ENCODE peak calls at places on chromosomes 13 and 19, in ten cellular contexts. R is posterior cingulate gyrus; J is ELF-1; X is HFF-Myc; A is left colon; E is Right ventricle myocardium superior; I is PC-9; K is C1 segment of cervical spinal cord; H is NCI-H510A treated with DMSO at 0.1 percent for 48 hours; D is stimulated activated CD8-positive, alpha-beta memory T cell treated with anti-CD3 and anti-CD28 coated beads, Interleukin-7, amount 100 ng/mL, for 48 hours. M is an unnamed sample.

GRCh38 chr19:55638864-55639359 is 1.9 kb upstream of the ZNF580 start:
- DNase-seq in I (peak; percentile 31), D (no peak), E (peak; percentile 46), R (no peak), K (no peak), H (no peak), J (peak; percentile 67), X (no peak), A (no peak), M (peak; percentile 86)

GRCh38 chr13:73672492-73672891 is 461.7 kb downstream of the KLF12 start:
- DNase-seq in J (no peak), E (no peak), X (no peak), I (no peak), K (no peak), D (no peak), H (no peak), A (no peak), R (no peak), M (no peak)

GRCh38 chr13:45048890-45049407 is 59.6 kb downstream of the GPALPP1 start:
- DNase-seq in R (no peak), H (no peak), D (no peak), X (no peak), K (no peak), E (no peak), J (no peak), I (no peak), A (no peak), M (no peak)

GRCh38 chr19:17411801-17412200 is 6.4 kb upstream of the BST2 start:
- DNase-seq in H (no peak), A (no peak), X (no peak), K (no peak), D (no peak), I (no peak), E (no peak), R (no peak), J (peak; percentile 80), M (no peak)

GRCh38 chr19:23983406-23983805 is 68.7 kb downstream of the ZNF726 start:
- DNase-seq in A (no peak), X (no peak), H (no peak), D (no peak), R (no peak), K (no peak), I (no peak), J (no peak), E (no peak), M (no peak)

GRCh38 chr13:76980075-76980718 is 11.7 kb upstream of the CLN5 start:
- DNase-seq in D (peak; percentile 66), I (peak; percentile 68), A (peak; percentile 50), H (peak; percentile 5), X (no peak), E (peak; percentile 90), J (peak; percentile 94), K (peak; percentile 27), R (peak; percentile 79), M (peak; percentile 87)

GRCh38 chr13:78875792-78876580 is 217.0 kb upstream of the OBI1 start:
- DNase-seq in A (no peak), J (peak; percentile 42), K (no peak), R (no peak), X (no peak), D (no peak), E (peak; percentile 24), H (no peak), I (no peak), M (peak; percentile 57)

GRCh38 chr13:29676941-29677452 is 81.5 kb upstream of the SLC7A1 start:
- DNase-seq in D (no peak), J (no peak), E (no peak), I (peak; percentile 36), H (peak; percentile 46), R (no peak), A (peak; percentile 37), K (no peak), X (no peak), M (no peak)

GRCh38 chr13:32228330-32229041 is 86.7 kb downstream of the ZAR1L start:
- DNase-seq in H (peak; percentile 90), K (no peak), X (no peak), D (no peak), J (no peak), I (no peak), R (no peak), E (no peak), A (no peak), M (no peak)

GRCh38 chr13:59633290-59633689 is 530.4 kb downstream of the DIAPH3 start:
- DNase-seq in D (no peak), E (no peak), A (no peak), J (no peak), K (no peak), X (no peak), R (no peak), H (no peak), I (no peak), M (no peak)

GRCh38 chr13:44103721-44104490 is 224.2 kb downstream of the LACC1 start:
- DNase-seq in X (no peak), K (no peak), R (peak; percentile 63), H (no peak), J (no peak), E (no peak), I (no peak), A (peak; percentile 58), D (no peak), M (no peak)

GRCh38 chr19:12331211-12331941 is 2.1 kb downstream of the ZNF563 start:
- DNase-seq in K (no peak), R (no peak), X (no peak), E (no peak), I (no peak), D (peak; percentile 46), A (no peak), H (no peak), J (no peak), M (peak; percentile 97)

GRCh38 chr13:45393941-45394570 is 24.1 kb downstream of the SLC25A30 start:
- DNase-seq in K (no peak), R (no peak), I (peak; percentile 59), A (no peak), X (no peak), H (no peak), E (no peak), J (peak; percentile 60), D (no peak), M (peak; percentile 72)

GRCh38 chr19:4094761-4095487 is 28.2 kb upstream of the ZBTB7A start:
- DNase-seq in I (no peak), E (no peak), X (no peak), R (no peak), K (no peak), A (peak; percentile 90), H (no peak), D (no peak), J (no peak), M (no peak)

GRCh38 chr19:40277356-40277755 is 7.8 kb downstream of the AKT2 start:
- DNase-seq in A (no peak), K (no peak), R (no peak), H (no peak), I (no peak), D (no peak), J (no peak), E (no peak), X (no peak), M (no peak)

GRCh38 chr13:20994441-20994821 is 67.0 kb downstream of the LATS2 start:
- DNase-seq in I (no peak), H (no peak), K (no peak), D (no peak), R (no peak), X (no peak), A (no peak), E (no peak), J (no peak), M (no peak)

GRCh38 chr13:111156421-111156820 is 41.3 kb downstream of the ARHGEF7 start:
- DNase-seq in E (no peak), K (no peak), D (no peak), A (no peak), R (no peak), I (no peak), X (no peak), H (no peak), J (no peak), M (no peak)

GRCh38 chr13:38577048-38577447 is 109.8 kb upstream of the FREM2 start:
- DNase-seq in X (no peak), K (no peak), J (peak; percentile 9), H (peak; percentile 0), D (no peak), R (no peak), I (no peak), E (no peak), A (no peak), M (peak; percentile 54)

GRCh38 chr13:106581268-106581667 is 13.3 kb upstream of the ARGLU1 start:
- DNase-seq in R (no peak), E (no peak), A (no peak), D (no peak), X (no peak), K (no peak), I (no peak), H (no peak), J (no peak), M (peak; percentile 7)

GRCh38 chr19:56837892-56838679 is 2.4 kb downstream of the PEG3 start:
- DNase-seq in D (no peak), A (peak; percentile 33), E (peak; percentile 82), X (no peak), R (peak; percentile 72), J (no peak), K (peak; percentile 85), H (no peak), I (no peak), M (peak; percentile 8)

GRCh38 chr13:75432811-75433244 is 49.1 kb downstream of the TBC1D4 start:
- DNase-seq in R (no peak), J (no peak), E (no peak), A (no peak), D (no peak), K (no peak), X (no peak), H (no peak), I (no peak), M (no peak)

GRCh38 chr19:4057913-4058695 is 8.6 kb downstream of the ZBTB7A start:
- DNase-seq in R (peak; percentile 57), A (peak; percentile 90), D (no peak), J (peak; percentile 77), E (peak; percentile 90), K (no peak), I (peak; percentile 85), H (no peak), X (peak; percentile 68), M (no peak)

GRCh38 chr13:77521595-77522367 is 13.7 kb upstream of the SCEL start:
- DNase-seq in R (no peak), K (no peak), H (no peak), J (peak; percentile 56), I (peak; percentile 86), D (no peak), E (no peak), X (no peak), A (no peak), M (no peak)

GRCh38 chr19:9885077-9885552 is 50.0 kb downstream of the PIN1 start:
- DNase-seq in J (peak; percentile 35), A (no peak), K (peak; percentile 24), I (no peak), R (peak; percentile 37), H (no peak), X (no peak), E (peak; percentile 71), D (no peak), M (no peak)

GRCh38 chr13:50388481-50388880 is 373.2 kb downstream of the KCNRG start:
- DNase-seq in K (no peak), D (no peak), H (no peak), A (no peak), I (no peak), E (no peak), J (no peak), X (no peak), R (no peak), M (no peak)

GRCh38 chr19:4186087-4186993 is 3.9 kb downstream of the ANKRD24 start:
- DNase-seq in X (peak; percentile 39), E (peak; percentile 76), H (peak; percentile 81), I (peak; percentile 72), R (peak; percentile 71), A (peak; percentile 78), D (peak; percentile 43), K (no peak), J (peak; percentile 93), M (peak; percentile 83)

GRCh38 chr19:56341948-56342347 is 27.3 kb upstream of the ZSCAN5A start:
- DNase-seq in X (no peak), E (no peak), H (no peak), A (no peak), R (no peak), K (no peak), J (no peak), D (no peak), I (no peak), M (peak; percentile 39)

GRCh38 chr13:41294914-41295313 is 16.2 kb upstream of the NAA16 start:
- DNase-seq in D (no peak), J (no peak), I (no peak), H (no peak), X (no peak), E (no peak), R (no peak), K (no peak), A (no peak), M (no peak)

M was measured in OCI-M1.